ENCODE peak calls at places on chromosomes 7 and 10, in eight cellular contexts. R is AG08396, O is glutamatergic neuron, Q is neural crest cell, C is thyroid gland, U is progenitor cell of endocrine pancreas, N is AG09309, G is NCI-H1092 treated with DMSO at 0.1 percent for 48 hours. Y is an unnamed sample.
A peak's percentile ranks its signal among the peaks of the same experiment; 100 is the strongest.

GRCh38 chr7:143434660-143435059 is 8.6 kb upstream of the TAS2R60 start:
- DNase-seq in R (peak; percentile 58), O (no peak), Q (no peak), C (peak; percentile 92), U (no peak), N (no peak), G (no peak), Y (no peak)

GRCh38 chr7:80830584-80831319 is 88.1 kb downstream of the SEMA3C start:
- DNase-seq in R (no peak), O (no peak), Q (no peak), C (no peak), U (no peak), N (no peak), G (no peak), Y (no peak)

GRCh38 chr10:100209303-100209702 is 20.1 kb downstream of the CHUK start:
- DNase-seq in R (no peak), O (no peak), Q (no peak), C (no peak), U (no peak), N (no peak), G (no peak), Y (no peak)

GRCh38 chr10:16640153-16640552 is 118.5 kb upstream of the C1QL3 start:
- DNase-seq in R (no peak), O (no peak), Q (no peak), C (no peak), U (no peak), N (no peak), G (no peak), Y (no peak)

GRCh38 chr10:127119901-127120300 is 76.5 kb downstream of the INSYN2A start:
- DNase-seq in R (no peak), O (no peak), Q (no peak), C (no peak), U (no peak), N (no peak), G (no peak), Y (no peak)

GRCh38 chr7:3063016-3063753 is 19.5 kb upstream of the CARD11 start:
- DNase-seq in R (no peak), O (no peak), Q (no peak), C (no peak), U (no peak), N (no peak), G (no peak), Y (no peak)

GRCh38 chr10:97684866-97685394 is 2.1 kb downstream of the AVPI1 start:
- DNase-seq in R (no peak), O (no peak), Q (no peak), C (no peak), U (no peak), N (no peak), G (no peak), Y (no peak)

GRCh38 chr7:6106140-6106904 is 75.1 kb downstream of the ANKRD61 start:
- DNase-seq in R (peak; percentile 13), O (no peak), Q (no peak), C (no peak), U (no peak), N (peak; percentile 14), G (no peak), Y (no peak)

GRCh38 chr7:16668978-16669377 is 23.0 kb downstream of the BZW2 start:
- DNase-seq in R (no peak), O (no peak), Q (no peak), C (no peak), U (no peak), N (no peak), G (no peak), Y (no peak)

GRCh38 chr10:98790817-98791216 is 344.1 kb upstream of the HPS1 start:
- DNase-seq in R (peak; percentile 13), O (no peak), Q (no peak), C (no peak), U (no peak), N (no peak), G (peak; percentile 7), Y (no peak)

GRCh38 chr7:44735403-44736165 is 13.1 kb upstream of the ZMIZ2 start:
- DNase-seq in R (no peak), O (no peak), Q (no peak), C (no peak), U (no peak), N (peak; percentile 95), G (no peak), Y (no peak)

GRCh38 chr7:94440460-94441039 is 45.9 kb downstream of the COL1A2 start:
- DNase-seq in R (no peak), O (no peak), Q (no peak), C (no peak), U (no peak), N (no peak), G (peak; percentile 41), Y (no peak)

GRCh38 chr7:115117748-115118147 is 195.9 kb downstream of the MDFIC start:
- DNase-seq in R (no peak), O (no peak), Q (no peak), C (no peak), U (no peak), N (no peak), G (no peak), Y (no peak)

GRCh38 chr10:70378122-70378521 is 4.3 kb downstream of the LRRC20 start:
- DNase-seq in R (peak; percentile 61), O (no peak), Q (no peak), C (no peak), U (no peak), N (peak; percentile 84), G (no peak), Y (no peak)

GRCh38 chr7:80443336-80443735 is 68.5 kb downstream of the GNAT3 start:
- DNase-seq in R (no peak), O (no peak), Q (no peak), C (no peak), U (no peak), N (no peak), G (no peak), Y (no peak)

GRCh38 chr7:92609921-92610518 is 19.8 kb upstream of the FAM133B start:
- DNase-seq in R (no peak), O (no peak), Q (no peak), C (no peak), U (no peak), N (no peak), G (peak; percentile 9), Y (no peak)

GRCh38 chr10:12839941-12840611 is 161.4 kb downstream of the CCDC3 start:
- DNase-seq in R (no peak), O (no peak), Q (no peak), C (no peak), U (no peak), N (no peak), G (no peak), Y (no peak)

Y was measured in nephron progenitor cell.